ENCODE peak calls at places on chromosomes 7 and 10, in nine cellular contexts. E, Q, T, U, N, F, H, V and G are unnamed samples.
A peak's percentile ranks its signal among the peaks of the same experiment; 100 is the strongest.

GRCh38 chr10:4138146-4138721 is 353.2 kb upstream of the KLF6 start:
- DNase-seq in Q (peak; percentile 8), T (no peak), H (no peak), E (no peak), V (no peak), N (no peak), U (no peak), F (no peak), G (no peak)

GRCh38 chr7:139889186-139889871 is 60.3 kb downstream of the TBXAS1 start:
- DNase-seq in V (no peak), Q (peak; percentile 25), N (no peak), F (no peak), H (no peak), T (no peak), U (no peak), E (no peak), G (no peak)

GRCh38 chr10:4775808-4776207 is 50.2 kb upstream of the AKR1E2 start:
- DNase-seq in E (no peak), T (peak; percentile 47), Q (peak; percentile 87), V (no peak), U (no peak), N (no peak), H (no peak), F (no peak), G (no peak)

GRCh38 chr10:69838853-69839252 is 37.1 kb downstream of the COL13A1 start:
- DNase-seq in N (no peak), F (no peak), H (no peak), U (no peak), Q (peak; percentile 76), V (no peak), T (peak; percentile 93), E (no peak), G (no peak)

GRCh38 chr10:59098387-59098786 is 78.1 kb upstream of the PHYHIPL start:
- DNase-seq in T (peak; percentile 59), N (no peak), E (no peak), H (no peak), Q (peak; percentile 73), V (peak; percentile 93), U (peak; percentile 29), F (no peak), G (no peak)

GRCh38 chr7:151012031-151012692 is 12.1 kb downstream of the ATG9B start:
- DNase-seq in E (no peak), N (no peak), U (no peak), Q (no peak), F (no peak), H (no peak), V (no peak), T (no peak), G (no peak)

GRCh38 chr10:71796749-71797405 is 23.6 kb upstream of the VSIR start:
- DNase-seq in U (no peak), T (no peak), Q (no peak), H (no peak), E (no peak), N (peak; percentile 32), F (no peak), V (no peak), G (no peak)

GRCh38 chr7:151168022-151168786 is 710 bp upstream of the GBX1 start:
- DNase-seq in U (peak; percentile 19), E (no peak), F (peak; percentile 70), N (peak; percentile 76), H (peak; percentile 91), T (no peak), V (no peak), Q (no peak), G (no peak)

GRCh38 chr7:38846280-38846679 is 62.7 kb downstream of the VPS41 start:
- DNase-seq in U (no peak), Q (no peak), H (no peak), F (no peak), T (no peak), V (no peak), N (no peak), E (no peak), G (no peak)

GRCh38 chr7:38839846-38840245 is 69.1 kb downstream of the VPS41 start:
- DNase-seq in H (no peak), V (no peak), T (no peak), Q (no peak), N (no peak), U (no peak), E (no peak), F (no peak), G (no peak)

GRCh38 chr7:38840736-38841460 is 68.1 kb downstream of the VPS41 start:
- DNase-seq in Q (peak; percentile 78), U (no peak), N (no peak), H (no peak), T (peak; percentile 89), V (no peak), F (no peak), E (no peak), G (no peak)

DNA sequence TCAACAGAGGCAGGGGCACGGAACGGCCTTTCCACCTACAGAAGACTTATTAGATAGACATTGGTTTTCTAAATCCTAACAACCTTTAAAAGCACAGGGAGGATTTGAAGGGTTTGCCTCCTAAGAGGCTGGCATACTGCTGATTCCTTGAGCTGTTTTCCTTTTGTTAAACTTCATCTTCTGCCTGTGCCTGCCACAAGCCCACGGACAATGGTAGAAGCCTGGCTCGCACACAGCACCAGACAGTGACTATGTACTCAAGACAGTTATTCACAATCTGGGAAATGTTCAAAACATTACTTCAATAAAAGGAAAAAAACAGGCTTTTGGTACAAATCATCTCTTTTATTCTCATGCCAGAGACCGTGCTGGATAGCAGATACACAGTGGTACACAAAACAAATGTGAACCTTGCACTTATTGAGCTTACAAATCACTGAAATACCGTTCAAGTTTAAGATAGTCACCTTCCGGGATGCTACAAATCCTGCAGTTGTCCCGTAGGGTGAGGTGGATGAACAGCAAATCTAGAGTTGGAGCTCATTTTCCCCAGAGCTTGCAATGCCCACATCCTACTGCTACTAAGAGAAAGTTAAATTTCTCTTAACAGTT is 63.9 kb downstream of the VPS41 start:
- DNase-seq in H (no peak), N (no peak), Q (no peak), T (no peak), U (no peak), E (no peak), V (no peak), F (no peak), G (no peak)
- TF ChIP-seq CTCF in H (no peak), N (no peak), Q (no peak), T (no peak), U (no peak), E (no peak), V (no peak), F (no peak), G (no peak)

GRCh38 chr10:123144697-123145541 is 3.0 kb upstream of the HMX2 start:
- DNase-seq in F (no peak), N (no peak), H (peak; percentile 74), V (no peak), T (no peak), U (no peak), E (no peak), Q (no peak), G (no peak)
- TF ChIP-seq CTCF in F (no peak), N (no peak), H (peak; percentile 23), V (no peak), T (peak; percentile 19), U (no peak), E (no peak), Q (no peak), G (no peak)

GRCh38 chr10:104054430-104054829 is 31.2 kb downstream of the COL17A1 start:
- DNase-seq in N (no peak), U (no peak), T (no peak), E (no peak), V (peak; percentile 24), Q (peak; percentile 81), F (no peak), H (no peak), G (no peak)

GRCh38 chr10:104057717-104058116 is 28.0 kb downstream of the COL17A1 start:
- DNase-seq in N (no peak), U (no peak), F (no peak), E (no peak), Q (no peak), H (no peak), V (no peak), T (no peak), G (no peak)

GRCh38 chr10:104052351-104052885 is 33.3 kb downstream of the COL17A1 start:
- DNase-seq in T (peak; percentile 26), Q (no peak), E (no peak), N (no peak), V (no peak), F (no peak), U (no peak), H (no peak), G (no peak)

GRCh38 chr10:104059364-104059763 is 26.3 kb downstream of the COL17A1 start:
- DNase-seq in H (no peak), E (no peak), Q (no peak), T (no peak), N (no peak), U (no peak), F (no peak), V (no peak), G (no peak)

DNA sequence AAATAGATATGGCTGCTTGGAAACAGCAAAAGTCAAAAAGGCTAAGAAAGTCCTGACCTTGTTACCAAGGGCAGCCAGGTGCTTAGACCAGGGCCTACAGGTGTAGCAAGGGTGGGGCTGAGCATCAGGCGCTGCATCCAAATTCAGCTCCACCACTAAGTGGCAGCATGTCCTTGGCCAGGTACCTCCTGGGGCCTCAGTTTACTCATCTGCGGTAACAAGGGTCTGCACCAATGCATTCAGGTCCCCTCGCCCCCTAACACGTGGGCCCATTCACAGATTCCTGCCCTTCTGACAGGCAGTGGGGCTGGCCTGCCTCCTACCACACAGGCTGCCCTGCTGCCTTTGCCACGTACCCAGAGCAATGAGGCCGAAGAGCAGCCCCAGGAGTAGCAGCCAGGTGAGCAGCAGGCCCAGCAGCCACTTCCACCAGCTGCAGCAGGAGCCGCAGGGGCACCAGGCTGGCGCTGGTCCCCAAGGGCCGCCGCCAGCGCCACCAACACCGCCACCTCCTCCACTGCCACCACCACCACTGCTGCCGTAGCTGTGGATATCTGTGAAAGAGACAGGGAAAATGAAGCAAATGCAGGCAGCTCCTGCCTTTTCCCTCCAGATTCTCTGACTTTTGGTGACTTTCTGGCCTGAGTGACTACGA is 28.9 kb downstream of the COL17A1 start:
- DNase-seq in N (no peak), H (no peak), V (no peak), F (no peak), T (no peak), E (no peak), Q (no peak), U (no peak), G (no peak)
- TF ChIP-seq CTCF in N (no peak), H (no peak), V (no peak), F (no peak), T (no peak), E (no peak), Q (no peak), U (no peak), G (no peak)

GRCh38 chr7:4204530-4205165 is 477.4 kb upstream of the FOXK1 start:
- DNase-seq in E (no peak), V (no peak), F (no peak), Q (no peak), T (no peak), U (no peak), H (no peak), N (peak; percentile 20), G (no peak)

GRCh38 chr7:4205828-4206227 is 476.3 kb upstream of the FOXK1 start:
- DNase-seq in E (no peak), U (no peak), F (peak; percentile 57), N (no peak), Q (no peak), H (no peak), T (no peak), V (no peak), G (no peak)

GRCh38 chr7:4202954-4203353 is 479.1 kb upstream of the FOXK1 start:
- DNase-seq in E (no peak), F (no peak), N (no peak), H (no peak), Q (no peak), T (no peak), V (no peak), U (no peak), G (no peak)

GRCh38 chr7:4202154-4202553 is 479.9 kb upstream of the FOXK1 start:
- DNase-seq in V (no peak), N (no peak), H (peak; percentile 68), F (no peak), T (no peak), E (no peak), Q (no peak), U (no peak), G (no peak)

DNA sequence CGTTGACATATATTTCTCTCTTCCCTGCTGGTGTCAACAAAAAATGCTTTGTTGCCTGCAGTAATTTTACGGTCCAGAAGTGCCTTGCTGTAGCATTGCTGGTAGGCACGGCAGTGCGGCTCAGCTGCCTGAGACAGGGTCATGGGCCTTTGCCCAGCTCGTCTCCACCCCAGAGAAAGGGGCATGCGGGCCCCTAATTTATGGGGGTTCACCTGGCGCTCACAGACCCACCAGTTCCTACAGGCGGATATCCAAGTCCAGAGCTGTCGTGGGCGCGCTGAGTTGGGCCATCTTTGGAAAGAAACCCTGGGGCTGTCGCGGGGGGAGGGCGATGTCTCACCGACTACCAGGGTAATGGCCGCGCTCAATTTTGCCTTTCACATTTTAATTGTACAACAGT is 478.3 kb upstream of the FOXK1 start:
- DNase-seq in U (no peak), Q (no peak), E (no peak), T (no peak), F (no peak), N (no peak), H (no peak), V (no peak), G (no peak)
- TF ChIP-seq CTCF in U (no peak), Q (no peak), E (no peak), T (no peak), F (no peak), N (no peak), H (no peak), V (no peak), G (no peak)